ENCODE peak calls at places on chromosomes 7 and 10, in eight cellular contexts. One of them, this sample, is unnamed. For H3K9me3, the result is how much of the 10 kb centered on the place peaks cover.

GRCh38 chr10:75352650-75353049 is 48.9 kb downstream of the ZNF503 start:
- DNase-seq in fibroblast of lung: peak
- DNase-seq in right atrium auricular region: no peak
- DNase-seq in Panc1: no peak
- DNase-seq in psoas muscle: no peak
- DNase-seq in spleen: no peak
- DNase-seq in OCI-LY7: no peak
- DNase-seq in transverse colon: no peak
- DNase-seq in this sample: no peak

GRCh38 chr7:5796076-5796475 is 14.6 kb upstream of the RNF216 start:
- DNase-seq in fibroblast of lung: no peak
- DNase-seq in right atrium auricular region: no peak
- DNase-seq in Panc1: no peak
- DNase-seq in psoas muscle: no peak
- DNase-seq in spleen: no peak
- DNase-seq in OCI-LY7: no peak
- DNase-seq in transverse colon: peak
- DNase-seq in this sample: no peak

GRCh38 chr7:102433319-102434038 is at the start of gene ORAI2:
- DNase-seq in fibroblast of lung: peak
- DNase-seq in right atrium auricular region: peak
- DNase-seq in Panc1: no peak
- DNase-seq in psoas muscle: peak
- DNase-seq in spleen: peak
- DNase-seq in OCI-LY7: peak
- DNase-seq in transverse colon: peak
- DNase-seq in this sample: peak

GRCh38 chr10:110404374-110404773 is 93.3 kb upstream of the DUSP5 start:
- DNase-seq in fibroblast of lung: peak
- DNase-seq in right atrium auricular region: no peak
- DNase-seq in Panc1: no peak
- DNase-seq in psoas muscle: no peak
- DNase-seq in spleen: no peak
- DNase-seq in OCI-LY7: no peak
- DNase-seq in transverse colon: no peak
- DNase-seq in this sample: no peak

GRCh38 chr10:71531485-71532446 is 135.0 kb downstream of the CDH23 start:
- DNase-seq in fibroblast of lung: no peak
- DNase-seq in right atrium auricular region: no peak
- DNase-seq in Panc1: no peak
- DNase-seq in psoas muscle: no peak
- DNase-seq in spleen: no peak
- DNase-seq in OCI-LY7: peak
- DNase-seq in transverse colon: no peak
- DNase-seq in this sample: no peak

GRCh38 chr10:64529003-64529350 is 1007.8 kb downstream of the REEP3 start:
- DNase-seq in fibroblast of lung: no peak
- DNase-seq in right atrium auricular region: no peak
- DNase-seq in Panc1: no peak
- DNase-seq in psoas muscle: no peak
- DNase-seq in spleen: no peak
- DNase-seq in OCI-LY7: no peak
- DNase-seq in transverse colon: no peak
- DNase-seq in this sample: no peak

GRCh38 chr7:1510780-1511154 is 6.6 kb upstream of the INTS1 start:
- DNase-seq in fibroblast of lung: no peak
- DNase-seq in right atrium auricular region: no peak
- DNase-seq in Panc1: no peak
- DNase-seq in psoas muscle: no peak
- DNase-seq in spleen: peak
- DNase-seq in OCI-LY7: peak
- DNase-seq in transverse colon: no peak
- DNase-seq in this sample: peak

GRCh38 chr7:128030999-128031681 is at the start of gene LRRC4:
- DNase-seq in fibroblast of lung: peak
- DNase-seq in right atrium auricular region: no peak
- DNase-seq in Panc1: no peak
- DNase-seq in psoas muscle: no peak
- DNase-seq in spleen: peak
- DNase-seq in OCI-LY7: peak
- DNase-seq in transverse colon: peak
- DNase-seq in this sample: peak

GRCh38 chr10:22997102-22997501 is 69.2 kb downstream of the ARMC3 start:
- DNase-seq in fibroblast of lung: peak
- DNase-seq in right atrium auricular region: no peak
- DNase-seq in Panc1: no peak
- DNase-seq in psoas muscle: no peak
- DNase-seq in spleen: no peak
- DNase-seq in OCI-LY7: no peak
- DNase-seq in transverse colon: no peak
- DNase-seq in this sample: no peak

GRCh38 chr7:81600608-81601007 is 169.2 kb downstream of the HGF start:
- DNase-seq in fibroblast of lung: peak
- DNase-seq in right atrium auricular region: no peak
- DNase-seq in Panc1: no peak
- DNase-seq in psoas muscle: no peak
- DNase-seq in spleen: no peak
- DNase-seq in OCI-LY7: no peak
- DNase-seq in transverse colon: no peak
- DNase-seq in this sample: no peak

GRCh38 chr10:68988530-68989316 is at the start of gene KIFBP:
- DNase-seq in fibroblast of lung: peak
- DNase-seq in right atrium auricular region: peak
- DNase-seq in Panc1: peak
- DNase-seq in psoas muscle: peak
- DNase-seq in spleen: peak
- DNase-seq in OCI-LY7: peak
- DNase-seq in transverse colon: peak
- DNase-seq in this sample: peak
- TF ChIP-seq CTCF in fibroblast of lung: peak
- TF ChIP-seq CTCF in right atrium auricular region: peak
- TF ChIP-seq CTCF in Panc1: peak
- TF ChIP-seq CTCF in psoas muscle: peak
- TF ChIP-seq CTCF in spleen: peak
- TF ChIP-seq CTCF in OCI-LY7: peak
- TF ChIP-seq CTCF in transverse colon: peak
- TF ChIP-seq CTCF in this sample: no peak

GRCh38 chr10:117218654-117219053 is 21.4 kb downstream of the KCNK18 start:
- DNase-seq in fibroblast of lung: no peak
- DNase-seq in right atrium auricular region: no peak
- DNase-seq in Panc1: no peak
- DNase-seq in psoas muscle: no peak
- DNase-seq in spleen: peak
- DNase-seq in OCI-LY7: no peak
- DNase-seq in transverse colon: no peak
- DNase-seq in this sample: no peak

GRCh38 chr10:117215079-117215478 is 17.8 kb downstream of the KCNK18 start:
- DNase-seq in fibroblast of lung: no peak
- DNase-seq in right atrium auricular region: no peak
- DNase-seq in Panc1: no peak
- DNase-seq in psoas muscle: no peak
- DNase-seq in spleen: no peak
- DNase-seq in OCI-LY7: no peak
- DNase-seq in transverse colon: no peak
- DNase-seq in this sample: no peak

GRCh38 chr10:117216611-117217195 is 19.4 kb downstream of the KCNK18 start:
- DNase-seq in fibroblast of lung: peak
- DNase-seq in right atrium auricular region: no peak
- DNase-seq in Panc1: peak
- DNase-seq in psoas muscle: peak
- DNase-seq in spleen: peak
- DNase-seq in OCI-LY7: peak
- DNase-seq in transverse colon: peak
- DNase-seq in this sample: peak

GRCh38 chr10:117216028-117216427 is 18.7 kb downstream of the KCNK18 start:
- DNase-seq in fibroblast of lung: no peak
- DNase-seq in right atrium auricular region: no peak
- DNase-seq in Panc1: no peak
- DNase-seq in psoas muscle: no peak
- DNase-seq in spleen: peak
- DNase-seq in OCI-LY7: no peak
- DNase-seq in transverse colon: no peak
- DNase-seq in this sample: no peak

DNA sequence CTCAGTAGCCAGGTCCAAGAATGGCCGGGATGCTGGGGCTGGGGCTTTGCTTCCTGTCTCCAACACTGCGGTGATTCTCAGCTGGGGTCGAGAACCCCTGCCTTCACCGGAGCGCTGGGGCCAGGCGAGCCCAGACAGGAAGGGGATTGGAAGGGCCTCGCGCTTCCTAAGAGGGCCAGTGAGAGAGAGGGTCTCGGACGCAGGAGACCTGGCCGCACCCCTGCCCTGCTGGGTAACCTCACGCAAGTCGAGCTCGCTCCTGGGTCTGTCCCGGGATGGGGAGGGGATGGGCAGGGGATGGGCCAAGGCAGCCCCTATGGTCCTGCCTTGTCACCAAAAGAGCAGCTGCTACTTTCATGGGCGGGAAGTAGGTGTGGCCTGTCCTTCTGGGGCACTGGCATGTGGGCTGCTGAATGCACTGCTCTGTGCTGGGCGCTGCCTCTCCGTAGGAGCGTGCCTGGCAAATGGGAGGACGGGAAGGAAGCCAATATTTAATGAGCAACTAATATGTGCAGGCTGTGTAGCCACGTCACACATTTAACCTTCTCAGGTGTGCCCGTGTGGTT is 20.0 kb downstream of the KCNK18 start:
- DNase-seq in fibroblast of lung: no peak
- DNase-seq in right atrium auricular region: no peak
- DNase-seq in Panc1: no peak
- DNase-seq in psoas muscle: no peak
- DNase-seq in spleen: peak
- DNase-seq in OCI-LY7: no peak
- DNase-seq in transverse colon: peak
- DNase-seq in this sample: peak
- H3K4me3 ChIP-seq in fibroblast of lung: peak
- H3K4me3 ChIP-seq in right atrium auricular region: no peak
- H3K4me3 ChIP-seq in Panc1: peak
- H3K4me3 ChIP-seq in psoas muscle: peak
- H3K4me3 ChIP-seq in spleen: peak
- H3K4me3 ChIP-seq in OCI-LY7: no peak
- H3K4me3 ChIP-seq in transverse colon: no peak
- H3K4me3 ChIP-seq in this sample: no peak

GRCh38 chr10:37703833-37704382 is 153.5 kb downstream of the ZNF248 start:
- DNase-seq in fibroblast of lung: no peak
- DNase-seq in right atrium auricular region: no peak
- DNase-seq in Panc1: no peak
- DNase-seq in psoas muscle: no peak
- DNase-seq in spleen: peak
- DNase-seq in OCI-LY7: no peak
- DNase-seq in transverse colon: no peak
- DNase-seq in this sample: no peak

GRCh38 chr10:37701781-37702493 is 155.5 kb downstream of the ZNF248 start:
- DNase-seq in fibroblast of lung: no peak
- DNase-seq in right atrium auricular region: no peak
- DNase-seq in Panc1: no peak
- DNase-seq in psoas muscle: no peak
- DNase-seq in spleen: peak
- DNase-seq in OCI-LY7: no peak
- DNase-seq in transverse colon: no peak
- DNase-seq in this sample: no peak

GRCh38 chr10:37704566-37704965 is 152.8 kb downstream of the ZNF248 start:
- DNase-seq in fibroblast of lung: no peak
- DNase-seq in right atrium auricular region: no peak
- DNase-seq in Panc1: no peak
- DNase-seq in psoas muscle: no peak
- DNase-seq in spleen: peak
- DNase-seq in OCI-LY7: no peak
- DNase-seq in transverse colon: no peak
- DNase-seq in this sample: no peak

GRCh38 chr10:37700886-37701780 is 156.3 kb downstream of the ZNF248 start:
- DNase-seq in fibroblast of lung: no peak
- DNase-seq in right atrium auricular region: no peak
- DNase-seq in Panc1: no peak
- DNase-seq in psoas muscle: no peak
- DNase-seq in spleen: peak
- DNase-seq in OCI-LY7: no peak
- DNase-seq in transverse colon: no peak
- DNase-seq in this sample: no peak

DNA sequence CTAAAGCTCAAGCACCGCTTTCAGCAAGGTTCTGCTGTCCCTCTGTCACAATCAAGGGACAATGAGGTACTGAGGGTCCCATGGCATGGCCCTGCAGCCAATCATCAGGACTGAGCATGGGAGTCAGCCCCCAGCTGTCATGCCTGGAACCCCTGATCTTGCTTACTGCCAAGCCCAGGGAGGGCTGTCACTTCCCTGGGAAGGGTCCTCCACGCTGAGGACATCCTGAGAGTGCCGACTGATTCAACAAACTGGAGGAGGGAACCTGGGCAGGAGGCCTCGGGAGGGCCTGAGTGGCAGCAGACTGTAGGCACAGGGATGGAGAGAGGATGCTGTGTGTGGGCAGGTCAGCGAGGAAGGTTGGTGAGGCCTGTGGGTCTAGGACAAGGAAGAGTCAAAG is 154.3 kb downstream of the ZNF248 start:
- DNase-seq in fibroblast of lung: no peak
- DNase-seq in right atrium auricular region: no peak
- DNase-seq in Panc1: no peak
- DNase-seq in psoas muscle: no peak
- DNase-seq in spleen: no peak
- DNase-seq in OCI-LY7: no peak
- DNase-seq in transverse colon: no peak
- DNase-seq in this sample: no peak
- H3K9me3 ChIP-seq in fibroblast of lung: under half
- H3K9me3 ChIP-seq in right atrium auricular region: under half
- H3K9me3 ChIP-seq in Panc1: under half
- H3K9me3 ChIP-seq in psoas muscle: under half
- H3K9me3 ChIP-seq in spleen: under half
- H3K9me3 ChIP-seq in OCI-LY7: under half
- H3K9me3 ChIP-seq in transverse colon: under half
- H3K9me3 ChIP-seq in this sample: under half

GRCh38 chr10:122099562-122099961 is 110.6 kb downstream of the TACC2 start:
- DNase-seq in fibroblast of lung: no peak
- DNase-seq in right atrium auricular region: no peak
- DNase-seq in Panc1: no peak
- DNase-seq in psoas muscle: no peak
- DNase-seq in spleen: no peak
- DNase-seq in OCI-LY7: no peak
- DNase-seq in transverse colon: no peak
- DNase-seq in this sample: no peak

GRCh38 chr10:122098924-122099323 is 110.0 kb downstream of the TACC2 start:
- DNase-seq in fibroblast of lung: peak
- DNase-seq in right atrium auricular region: no peak
- DNase-seq in Panc1: no peak
- DNase-seq in psoas muscle: no peak
- DNase-seq in spleen: no peak
- DNase-seq in OCI-LY7: no peak
- DNase-seq in transverse colon: no peak
- DNase-seq in this sample: no peak

GRCh38 chr10:122103592-122103991 is 114.6 kb downstream of the TACC2 start:
- DNase-seq in fibroblast of lung: no peak
- DNase-seq in right atrium auricular region: no peak
- DNase-seq in Panc1: no peak
- DNase-seq in psoas muscle: no peak
- DNase-seq in spleen: no peak
- DNase-seq in OCI-LY7: no peak
- DNase-seq in transverse colon: no peak
- DNase-seq in this sample: no peak

GRCh38 chr10:122102146-122102866 is 113.3 kb downstream of the TACC2 start:
- DNase-seq in fibroblast of lung: no peak
- DNase-seq in right atrium auricular region: no peak
- DNase-seq in Panc1: no peak
- DNase-seq in psoas muscle: no peak
- DNase-seq in spleen: no peak
- DNase-seq in OCI-LY7: no peak
- DNase-seq in transverse colon: no peak
- DNase-seq in this sample: no peak

GRCh38 chr10:122102867-122103525 is 114.0 kb downstream of the TACC2 start:
- DNase-seq in fibroblast of lung: no peak
- DNase-seq in right atrium auricular region: no peak
- DNase-seq in Panc1: no peak
- DNase-seq in psoas muscle: no peak
- DNase-seq in spleen: no peak
- DNase-seq in OCI-LY7: no peak
- DNase-seq in transverse colon: no peak
- DNase-seq in this sample: no peak
- TF ChIP-seq CTCF in fibroblast of lung: no peak
- TF ChIP-seq CTCF in right atrium auricular region: no peak
- TF ChIP-seq CTCF in Panc1: no peak
- TF ChIP-seq CTCF in psoas muscle: no peak
- TF ChIP-seq CTCF in spleen: no peak
- TF ChIP-seq CTCF in OCI-LY7: no peak
- TF ChIP-seq CTCF in transverse colon: no peak
- TF ChIP-seq CTCF in this sample: no peak